ENCODE peak calls at places on chromosomes 11 and 22, in five cellular contexts. C is AG04450, E is adrenal gland, O is neural progenitor cell, V is MM.1S. S is an unnamed sample.

GRCh38 chr22:23527971-23528740 is 51.9 kb downstream of the IGLL1 start:
- DNase-seq in C (no peak), O (no peak), E (no peak), V (no peak), S (no peak)

GRCh38 chr11:9825895-9826294 is 162.0 kb downstream of the SWAP70 start:
- DNase-seq in C (no peak), E (no peak), V (no peak), O (no peak), S (no peak)

GRCh38 chr11:102226702-102227101 is 90.6 kb upstream of the BIRC3 start:
- DNase-seq in V (no peak), E (peak; percentile 67), O (no peak), C (peak; percentile 24), S (no peak)

GRCh38 chr11:4610258-4610935 is 2.4 kb upstream of the TRIM68 start:
- DNase-seq in O (no peak), E (no peak), C (no peak), V (peak; percentile 10), S (no peak)

GRCh38 chr22:45468872-45469572 is 33.7 kb upstream of the FBLN1 start:
- DNase-seq in E (no peak), V (no peak), C (no peak), O (no peak), S (no peak)

GRCh38 chr11:83681045-83681781 is 395.0 kb upstream of the CCDC90B start:
- DNase-seq in C (no peak), E (no peak), V (peak; percentile 26), O (peak; percentile 60), S (no peak)

GRCh38 chr11:12290477-12290922 is 86.9 kb upstream of the PARVA start:
- DNase-seq in C (no peak), O (no peak), E (no peak), V (no peak), S (no peak)

GRCh38 chr11:70551323-70552166 is 153.2 kb downstream of the CTTN start:
- DNase-seq in V (no peak), O (peak; percentile 33), C (no peak), E (no peak), S (no peak)

GRCh38 chr22:32926600-32926999 is 125.1 kb downstream of the TIMP3 start:
- DNase-seq in C (peak; percentile 6), V (peak; percentile 45), O (peak; percentile 50), E (no peak), S (peak; percentile 34)

GRCh38 chr22:24133187-24133965 is 47.9 kb upstream of the SUSD2 start:
- DNase-seq in C (no peak), O (no peak), E (no peak), V (no peak), S (no peak)

GRCh38 chr11:94117871-94118270 is 10.8 kb upstream of the PANX1 start:
- DNase-seq in E (no peak), O (no peak), C (no peak), V (no peak), S (no peak)

GRCh38 chr22:37068859-37069258 is 17.3 kb downstream of the KCTD17 start:
- DNase-seq in C (no peak), O (peak; percentile 76), V (no peak), E (no peak), S (no peak)

GRCh38 chr11:69274531-69275016 is 19.4 kb upstream of the MYEOV start:
- DNase-seq in O (no peak), V (no peak), E (no peak), C (no peak), S (no peak)

GRCh38 chr11:34174411-34175041 is 69.1 kb downstream of the NAT10 start:
- DNase-seq in V (peak; percentile 79), O (peak; percentile 95), E (peak; percentile 90), C (no peak), S (peak; percentile 92)

GRCh38 chr11:44364596-44364995 is 54.7 kb upstream of the ALX4 start:
- DNase-seq in E (no peak), V (no peak), C (no peak), O (no peak), S (no peak)

GRCh38 chr11:114122668-114123067 is 63.2 kb downstream of the ZBTB16 start:
- DNase-seq in E (peak; percentile 35), O (no peak), C (no peak), V (no peak), S (no peak)

GRCh38 chr11:114121138-114121537 is 61.6 kb downstream of the ZBTB16 start:
- DNase-seq in V (no peak), O (no peak), E (peak; percentile 48), C (no peak), S (no peak)

GRCh38 chr11:114123692-114124330 is 64.3 kb downstream of the ZBTB16 start:
- DNase-seq in C (no peak), E (no peak), O (no peak), V (no peak), S (no peak)

GRCh38 chr11:114121744-114122504 is 62.4 kb downstream of the ZBTB16 start:
- DNase-seq in V (no peak), C (no peak), E (peak; percentile 54), O (no peak), S (no peak)

GRCh38 chr11:114120606-114121005 is 61.1 kb downstream of the ZBTB16 start:
- DNase-seq in C (no peak), V (no peak), O (no peak), E (peak; percentile 51), S (no peak)
- TF ChIP-seq CTCF in C (no peak), V (no peak), O (no peak), E (no peak), S (no peak)

GRCh38 chr22:25884121-25884520 is 142.1 kb downstream of the MYO18B start:
- DNase-seq in V (no peak), E (no peak), O (no peak), C (no peak), S (no peak)

GRCh38 chr22:25881353-25881752 is 139.4 kb downstream of the MYO18B start:
- DNase-seq in E (no peak), O (no peak), C (no peak), V (no peak), S (no peak)

GRCh38 chr22:25882366-25882765 is 140.4 kb downstream of the MYO18B start:
- DNase-seq in V (no peak), O (no peak), E (no peak), C (no peak), S (no peak)

GRCh38 chr22:25878933-25879332 is 136.9 kb downstream of the MYO18B start:
- DNase-seq in V (no peak), O (no peak), C (no peak), E (no peak), S (no peak)

GRCh38 chr22:25880524-25880923 is 138.5 kb downstream of the MYO18B start:
- DNase-seq in C (no peak), V (no peak), E (no peak), O (no peak), S (peak; percentile 27)
- TF ChIP-seq CTCF in C (no peak), V (peak; percentile 49), E (no peak), O (no peak), S (peak; percentile 43)

GRCh38 chr11:72426054-72426757 is 8.1 kb downstream of the CLPB start:
- DNase-seq in O (no peak), V (no peak), C (no peak), E (peak; percentile 46), S (no peak)

GRCh38 chr11:72423840-72424239 is 10.5 kb downstream of the CLPB start:
- DNase-seq in E (no peak), C (no peak), O (no peak), V (no peak), S (no peak)

GRCh38 chr11:72422414-72422813 is 11.9 kb downstream of the CLPB start:
- DNase-seq in C (no peak), E (no peak), O (no peak), V (no peak), S (no peak)

GRCh38 chr11:72426758-72427157 is 7.6 kb downstream of the CLPB start:
- DNase-seq in V (no peak), C (no peak), E (no peak), O (no peak), S (no peak)

GRCh38 chr11:72425053-72425980 is 9.0 kb downstream of the CLPB start:
- DNase-seq in C (no peak), V (no peak), E (peak; percentile 41), O (no peak), S (no peak)
- TF ChIP-seq CTCF in C (no peak), V (no peak), E (no peak), O (no peak), S (no peak)

DNA sequence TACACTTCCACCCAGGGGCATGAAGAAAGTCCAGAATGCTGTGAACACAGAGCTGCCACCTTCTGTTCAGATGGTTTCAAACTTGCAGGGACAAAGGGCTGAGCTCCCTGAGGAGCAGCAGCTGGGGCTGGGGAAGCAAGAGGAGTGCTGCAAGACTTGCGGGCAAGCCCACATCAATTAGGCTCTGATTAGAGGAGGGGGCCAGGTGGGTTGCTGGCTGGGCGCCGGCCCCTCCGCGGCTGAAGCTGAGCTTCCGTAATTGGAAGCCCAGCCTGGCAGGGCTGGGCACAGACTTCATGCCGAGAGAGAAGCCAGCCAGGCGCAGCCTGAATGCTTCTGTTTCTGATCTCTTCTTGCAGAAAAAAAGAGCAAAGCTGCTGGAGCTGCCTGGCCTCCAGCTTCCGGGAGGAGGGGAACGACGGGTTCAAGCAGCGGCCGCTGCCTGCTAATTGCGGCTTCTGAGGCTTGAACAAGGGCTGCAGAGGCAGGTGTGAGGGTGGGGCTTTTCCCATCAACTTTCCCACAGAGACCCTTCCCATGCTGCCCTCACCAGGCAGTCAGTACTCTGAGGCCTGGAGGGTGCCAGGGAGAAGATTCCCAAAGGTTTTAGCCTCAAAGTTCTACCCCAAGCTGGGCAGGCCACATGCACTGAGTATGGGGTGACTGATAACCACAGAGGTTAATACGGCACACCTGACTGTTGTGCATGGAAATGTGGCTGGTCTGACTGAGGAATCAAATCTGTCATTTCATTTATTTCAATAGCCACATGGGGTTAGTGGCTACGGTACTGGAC is 91.1 kb upstream of the LMO1 start:
- DNase-seq in O (peak; percentile 83), C (no peak), E (no peak), V (no peak), S (peak; percentile 57)
- TF ChIP-seq CTCF in O (peak; percentile 17), C (no peak), E (no peak), V (no peak), S (no peak)

GRCh38 chr22:41739576-41739975 is 40.3 kb downstream of the MEI1 start:
- DNase-seq in V (no peak), E (no peak), O (no peak), C (no peak), S (no peak)

GRCh38 chr22:41746563-41747400 is 47.5 kb downstream of the MEI1 start:
- DNase-seq in C (peak; percentile 44), O (peak; percentile 88), V (peak; percentile 76), E (peak; percentile 91), S (peak; percentile 56)

GRCh38 chr22:41745968-41746367 is 46.7 kb downstream of the MEI1 start:
- DNase-seq in V (no peak), O (no peak), E (no peak), C (no peak), S (no peak)

GRCh38 chr22:41742918-41743317 is 43.6 kb downstream of the MEI1 start:
- DNase-seq in V (no peak), O (peak; percentile 21), C (no peak), E (no peak), S (no peak)
- TF ChIP-seq CTCF in V (no peak), O (peak; percentile 5), C (no peak), E (no peak), S (no peak)

GRCh38 chr11:41201156-41201555 is 258.3 kb downstream of the LRRC4C start:
- DNase-seq in C (no peak), V (peak; percentile 30), E (peak; percentile 71), O (peak; percentile 77), S (peak; percentile 16)
- TF ChIP-seq CTCF in C (no peak), V (peak; percentile 44), E (peak; percentile 43), O (peak; percentile 92), S (peak; percentile 53)

GRCh38 chr11:79708319-79708928 is 267.6 kb upstream of the TENM4 start:
- DNase-seq in O (peak; percentile 72), E (no peak), C (peak; percentile 7), V (peak; percentile 61), S (peak; percentile 23)
- TF ChIP-seq CTCF in O (peak; percentile 80), E (peak; percentile 54), C (peak; percentile 73), V (peak; percentile 75), S (peak; percentile 64)